ENCODE peak calls at places on chromosomes 13 and 19, in six cellular contexts. H is ascending aorta, V is HS-5, C is esophagus muscularis mucosa, F is fibroblast of mammary gland, E is ovary. N is an unnamed sample.

GRCh38 chr13:106527806-106528205 is 7.7 kb downstream of the EFNB2 start:
- DNase-seq in H (no peak), V (no peak), C (no peak), F (no peak), E (no peak), N (no peak)

GRCh38 chr13:66933994-66934393 is 296.1 kb downstream of the PCDH9 start:
- DNase-seq in H (no peak), V (peak; percentile 48), C (no peak), F (peak; percentile 91), E (no peak), N (peak; percentile 29)

GRCh38 chr19:11848200-11848593 is 329 bp upstream of the ZNF439 start:
- DNase-seq in H (no peak), V (no peak), C (no peak), F (no peak), E (no peak), N (no peak)

GRCh38 chr13:64758520-64758919 is 2471.6 kb downstream of the PCDH9 start:
- DNase-seq in H (no peak), V (no peak), C (no peak), F (no peak), E (no peak), N (peak; percentile 64)

GRCh38 chr13:32530841-32531253 is 7.7 kb downstream of the N4BP2L2 start:
- DNase-seq in H (no peak), V (no peak), C (no peak), F (peak; percentile 68), E (no peak), N (peak; percentile 71)

GRCh38 chr19:47402504-47402903 is 16.8 kb downstream of the MEIS3 start:
- DNase-seq in H (no peak), V (no peak), C (no peak), F (no peak), E (no peak), N (no peak)

GRCh38 chr19:51754770-51755169 is 3.1 kb upstream of the FPR1 start:
- DNase-seq in H (peak; percentile 3), V (no peak), C (no peak), F (no peak), E (no peak), N (no peak)

GRCh38 chr13:101911752-101912151 is 459.3 kb downstream of the ITGBL1 start:
- DNase-seq in H (no peak), V (no peak), C (no peak), F (no peak), E (no peak), N (no peak)

GRCh38 chr19:46173886-46174475 is 25.9 kb downstream of the IGFL2 start:
- DNase-seq in H (no peak), V (no peak), C (no peak), F (no peak), E (no peak), N (no peak)

GRCh38 chr19:14479985-14480694 is 5.0 kb upstream of the PTGER1 start:
- DNase-seq in H (no peak), V (no peak), C (no peak), F (no peak), E (no peak), N (no peak)

GRCh38 chr13:113916330-113916815 is 52.5 kb upstream of the GAS6 start:
- DNase-seq in H (peak; percentile 57), V (no peak), C (peak; percentile 70), F (peak; percentile 88), E (no peak), N (peak; percentile 89)

GRCh38 chr19:38044267-38045111 is 137.5 kb downstream of the SIPA1L3 start:
- DNase-seq in H (no peak), V (no peak), C (no peak), F (peak; percentile 61), E (no peak), N (no peak)

GRCh38 chr19:340620-341385 is 3.8 kb downstream of the MIER2 start:
- DNase-seq in H (no peak), V (no peak), C (no peak), F (no peak), E (no peak), N (no peak)

GRCh38 chr13:63307239-63307638 is 1891.6 kb upstream of the PCDH20 start:
- DNase-seq in H (no peak), V (no peak), C (no peak), F (no peak), E (no peak), N (no peak)